ENCODE peak calls at places on chromosomes 7 and 10, in four cellular contexts. Z is renal cortical epithelial cell, D is mesothelial cell of epicardium, T is left ventricle myocardium inferior. J is an unnamed sample.

GRCh38 chr10:100342627-100342972 is 4.4 kb upstream of the SCD start:
- DNase-seq in T (no peak), Z (no peak), D (no peak), J (no peak)

GRCh38 chr7:116554911-116555310 is 30.1 kb downstream of the CAV1 start:
- DNase-seq in D (no peak), T (no peak), Z (no peak), J (no peak)

GRCh38 chr7:105723582-105723981 is 142.3 kb upstream of the EFCAB10 start:
- DNase-seq in Z (no peak), T (no peak), D (no peak), J (no peak)

GRCh38 chr10:60089095-60089494 is 182.7 kb upstream of the CCDC6 start:
- DNase-seq in Z (peak), T (no peak), D (no peak), J (no peak)

GRCh38 chr7:141558544-141559183 is 7.5 kb downstream of the AGK start:
- DNase-seq in Z (no peak), T (no peak), D (no peak), J (no peak)

GRCh38 chr7:83053965-83054364 is 108.7 kb downstream of the PCLO start:
- DNase-seq in D (no peak), T (no peak), Z (no peak), J (no peak)

GRCh38 chr10:28939352-28940157 is 262.2 kb downstream of the BAMBI start:
- DNase-seq in T (peak), Z (peak), D (peak), J (peak)

GRCh38 chr7:96658011-96658391 is 51.6 kb downstream of the SEM1 start:
- DNase-seq in Z (peak), D (no peak), T (no peak), J (no peak)

GRCh38 chr7:139936760-139937310 is 107.8 kb downstream of the TBXAS1 start:
- DNase-seq in T (no peak), D (no peak), Z (peak), J (peak)

GRCh38 chr10:34522542-34522941 is 292.6 kb downstream of the PARD3 start:
- DNase-seq in T (no peak), Z (no peak), D (no peak), J (no peak)

GRCh38 chr7:65379318-65379717 is 5.7 kb downstream of the ZNF92 start:
- DNase-seq in T (no peak), D (no peak), Z (peak), J (no peak)

GRCh38 chr10:112956631-112957350 is 6.7 kb downstream of the TCF7L2 start:
- DNase-seq in Z (no peak), D (no peak), T (no peak), J (no peak)

GRCh38 chr7:94015538-94015937 is 11.4 kb upstream of the BET1 start:
- DNase-seq in T (no peak), Z (no peak), D (no peak), J (no peak)

GRCh38 chr10:132134541-132135397 is 52.0 kb upstream of the DPYSL4 start:
- DNase-seq in Z (no peak), D (no peak), T (peak), J (no peak)

GRCh38 chr7:44431091-44431608 is 59.3 kb downstream of the NUDCD3 start:
- DNase-seq in Z (peak), T (no peak), D (no peak), J (no peak)

GRCh38 chr7:131002600-131002999 is 268.6 kb upstream of the KLF14 start:
- DNase-seq in Z (no peak), D (no peak), T (no peak), J (no peak)

GRCh38 chr10:92662852-92663251 is 26.9 kb upstream of the HHEX start:
- DNase-seq in Z (no peak), T (no peak), D (no peak), J (no peak)

GRCh38 chr7:110386006-110386405 is 704.9 kb upstream of the LRRN3 start:
- DNase-seq in T (no peak), Z (peak), D (no peak), J (no peak)

GRCh38 chr7:153027210-153027609 is 267.7 kb downstream of the ACTR3B start:
- DNase-seq in D (no peak), T (no peak), Z (no peak), J (no peak)

GRCh38 chr10:114956466-114956865 is 18.5 kb downstream of the TRUB1 start:
- DNase-seq in T (no peak), Z (no peak), D (no peak), J (no peak)

GRCh38 chr10:6579904-6580278 is at the start of gene PRKCQ:
- DNase-seq in Z (no peak), D (no peak), T (no peak), J (no peak)

GRCh38 chr7:77455334-77455733 is 39.2 kb upstream of the GSAP start:
- DNase-seq in D (no peak), Z (peak), T (peak), J (no peak)

GRCh38 chr10:19194866-19195265 is 146.3 kb downstream of the MALRD1 start:
- DNase-seq in Z (no peak), T (no peak), D (no peak), J (no peak)

GRCh38 chr7:12550956-12551355 is 19.6 kb upstream of the SCIN start:
- DNase-seq in D (no peak), Z (peak), T (no peak), J (no peak)

GRCh38 chr10:94115725-94116124 is 122.0 kb downstream of the PLCE1 start:
- DNase-seq in T (no peak), Z (peak), D (no peak), J (no peak)

GRCh38 chr7:126803060-126803665 is 449.6 kb downstream of the GRM8 start:
- DNase-seq in T (no peak), Z (peak), D (no peak), J (no peak)

J was measured in uterus.